ENCODE peak calls at places on chromosomes 11 and 22, in six cellular contexts. One of them, this sample, is unnamed.

GRCh38 chr22:49189871-49190270 is 637.8 kb downstream of the BRD1 start:
- DNase-seq in H7: no peak
- DNase-seq in activated CD4-positive, alpha-beta T cell treated with anti-CD3 and anti-CD28 coated beads, Interleukin-2, amount 10 ng/mL, durations not matched to agents 7 days and 5 days: no peak
- DNase-seq in IMR-90: no peak
- DNase-seq in caudate nucleus: no peak
- DNase-seq in Daoy: no peak
- DNase-seq in this sample: no peak

GRCh38 chr11:111344032-111344431 is 35.0 kb downstream of the POU2AF1 start:
- DNase-seq in caudate nucleus: no peak
- DNase-seq in H7: no peak
- DNase-seq in Daoy: peak; percentile 26
- DNase-seq in IMR-90: peak; percentile 79
- DNase-seq in activated CD4-positive, alpha-beta T cell treated with anti-CD3 and anti-CD28 coated beads, Interleukin-2, amount 10 ng/mL, durations not matched to agents 7 days and 5 days: no peak
- DNase-seq in this sample: peak; percentile 56

GRCh38 chr11:96306933-96307747 is 35.9 kb downstream of the MAML2 start:
- DNase-seq in IMR-90: peak; percentile 99
- DNase-seq in activated CD4-positive, alpha-beta T cell treated with anti-CD3 and anti-CD28 coated beads, Interleukin-2, amount 10 ng/mL, durations not matched to agents 7 days and 5 days: no peak
- DNase-seq in caudate nucleus: peak; percentile 29
- DNase-seq in H7: no peak
- DNase-seq in Daoy: peak; percentile 98
- DNase-seq in this sample: peak; percentile 44

GRCh38 chr11:16160146-16160545 is 196.2 kb downstream of the SOX6 start:
- DNase-seq in H7: no peak
- DNase-seq in Daoy: no peak
- DNase-seq in activated CD4-positive, alpha-beta T cell treated with anti-CD3 and anti-CD28 coated beads, Interleukin-2, amount 10 ng/mL, durations not matched to agents 7 days and 5 days: no peak
- DNase-seq in IMR-90: no peak
- DNase-seq in caudate nucleus: no peak
- DNase-seq in this sample: no peak

GRCh38 chr11:78801161-78801884 is 226.7 kb upstream of the NARS2 start:
- DNase-seq in H7: no peak
- DNase-seq in IMR-90: peak; percentile 98
- DNase-seq in caudate nucleus: no peak
- DNase-seq in Daoy: peak; percentile 89
- DNase-seq in activated CD4-positive, alpha-beta T cell treated with anti-CD3 and anti-CD28 coated beads, Interleukin-2, amount 10 ng/mL, durations not matched to agents 7 days and 5 days: no peak
- DNase-seq in this sample: no peak

GRCh38 chr22:25759825-25760231 is 17.8 kb downstream of the MYO18B start:
- DNase-seq in Daoy: peak; percentile 93
- DNase-seq in activated CD4-positive, alpha-beta T cell treated with anti-CD3 and anti-CD28 coated beads, Interleukin-2, amount 10 ng/mL, durations not matched to agents 7 days and 5 days: no peak
- DNase-seq in caudate nucleus: no peak
- DNase-seq in IMR-90: peak; percentile 90
- DNase-seq in H7: no peak
- DNase-seq in this sample: no peak

GRCh38 chr22:28111501-28111900 is 192.4 kb upstream of the PITPNB start:
- DNase-seq in caudate nucleus: no peak
- DNase-seq in activated CD4-positive, alpha-beta T cell treated with anti-CD3 and anti-CD28 coated beads, Interleukin-2, amount 10 ng/mL, durations not matched to agents 7 days and 5 days: no peak
- DNase-seq in H7: no peak
- DNase-seq in IMR-90: no peak
- DNase-seq in Daoy: no peak
- DNase-seq in this sample: no peak

GRCh38 chr11:119335655-119336543 is 1.6 kb downstream of the RNF26 start:
- DNase-seq in Daoy: no peak
- DNase-seq in H7: peak; percentile 24
- DNase-seq in activated CD4-positive, alpha-beta T cell treated with anti-CD3 and anti-CD28 coated beads, Interleukin-2, amount 10 ng/mL, durations not matched to agents 7 days and 5 days: no peak
- DNase-seq in caudate nucleus: no peak
- DNase-seq in IMR-90: no peak
- DNase-seq in this sample: no peak

GRCh38 chr11:19735512-19735911 is 22.9 kb downstream of the NAV2 start:
- DNase-seq in caudate nucleus: no peak
- DNase-seq in Daoy: no peak
- DNase-seq in activated CD4-positive, alpha-beta T cell treated with anti-CD3 and anti-CD28 coated beads, Interleukin-2, amount 10 ng/mL, durations not matched to agents 7 days and 5 days: no peak
- DNase-seq in IMR-90: peak; percentile 75
- DNase-seq in H7: no peak
- DNase-seq in this sample: no peak

GRCh38 chr11:19992162-19992561 is 168.1 kb downstream of the DBX1 start:
- DNase-seq in caudate nucleus: no peak
- DNase-seq in IMR-90: no peak
- DNase-seq in Daoy: no peak
- DNase-seq in H7: no peak
- DNase-seq in activated CD4-positive, alpha-beta T cell treated with anti-CD3 and anti-CD28 coated beads, Interleukin-2, amount 10 ng/mL, durations not matched to agents 7 days and 5 days: no peak
- DNase-seq in this sample: no peak

GRCh38 chr11:122204206-122204605 is 88.2 kb upstream of the BLID start:
- DNase-seq in H7: no peak
- DNase-seq in activated CD4-positive, alpha-beta T cell treated with anti-CD3 and anti-CD28 coated beads, Interleukin-2, amount 10 ng/mL, durations not matched to agents 7 days and 5 days: no peak
- DNase-seq in caudate nucleus: no peak
- DNase-seq in Daoy: no peak
- DNase-seq in IMR-90: no peak
- DNase-seq in this sample: no peak

GRCh38 chr11:6667733-6668374 is 12.2 kb upstream of the DCHS1 start:
- DNase-seq in H7: no peak
- DNase-seq in IMR-90: peak; percentile 24
- DNase-seq in caudate nucleus: no peak
- DNase-seq in Daoy: no peak
- DNase-seq in activated CD4-positive, alpha-beta T cell treated with anti-CD3 and anti-CD28 coated beads, Interleukin-2, amount 10 ng/mL, durations not matched to agents 7 days and 5 days: peak; percentile 46
- DNase-seq in this sample: no peak

GRCh38 chr11:66488957-66489356 is 8.7 kb downstream of the DPP3 start:
- DNase-seq in H7: no peak
- DNase-seq in IMR-90: no peak
- DNase-seq in activated CD4-positive, alpha-beta T cell treated with anti-CD3 and anti-CD28 coated beads, Interleukin-2, amount 10 ng/mL, durations not matched to agents 7 days and 5 days: no peak
- DNase-seq in caudate nucleus: no peak
- DNase-seq in Daoy: no peak
- DNase-seq in this sample: no peak

GRCh38 chr11:87421422-87421821 is 383.7 kb downstream of the TMEM135 start:
- DNase-seq in activated CD4-positive, alpha-beta T cell treated with anti-CD3 and anti-CD28 coated beads, Interleukin-2, amount 10 ng/mL, durations not matched to agents 7 days and 5 days: peak; percentile 51
- DNase-seq in H7: peak; percentile 61
- DNase-seq in caudate nucleus: peak; percentile 25
- DNase-seq in IMR-90: peak; percentile 87
- DNase-seq in Daoy: peak; percentile 58
- DNase-seq in this sample: no peak

This sample was measured in left ventricle myocardium inferior.